ENCODE peak calls at places on chromosomes 11 and 22, in seven cellular contexts. One of them, this sample, is unnamed.

GRCh38 chr22:48331266-48331665 is 1496.4 kb downstream of the BRD1 start:
- DNase-seq in progenitor cell of endocrine pancreas: no peak
- DNase-seq in tibial artery: no peak
- DNase-seq in retinal pigment epithelial cell: no peak
- DNase-seq in HFFc6: no peak
- DNase-seq in WTC11: no peak
- DNase-seq in RWPE1: no peak
- DNase-seq in this sample: no peak

GRCh38 chr11:118175600-118176399 is 639 bp downstream of the SCN2B start:
- DNase-seq in progenitor cell of endocrine pancreas: no peak
- DNase-seq in tibial artery: no peak
- DNase-seq in retinal pigment epithelial cell: no peak
- DNase-seq in HFFc6: no peak
- DNase-seq in WTC11: no peak
- DNase-seq in RWPE1: no peak
- DNase-seq in this sample: no peak

GRCh38 chr11:4684631-4685285 is 12.9 kb downstream of the OR51E2 start:
- DNase-seq in progenitor cell of endocrine pancreas: no peak
- DNase-seq in tibial artery: no peak
- DNase-seq in retinal pigment epithelial cell: no peak
- DNase-seq in HFFc6: no peak
- DNase-seq in WTC11: no peak
- DNase-seq in RWPE1: no peak
- DNase-seq in this sample: no peak

GRCh38 chr22:24833881-24834495 is 28.0 kb downstream of the SGSM1 start:
- DNase-seq in progenitor cell of endocrine pancreas: no peak
- DNase-seq in tibial artery: no peak
- DNase-seq in retinal pigment epithelial cell: no peak
- DNase-seq in HFFc6: no peak
- DNase-seq in WTC11: no peak
- DNase-seq in RWPE1: no peak
- DNase-seq in this sample: no peak

GRCh38 chr11:128593281-128593680 is 5.9 kb upstream of the ETS1 start:
- DNase-seq in progenitor cell of endocrine pancreas: no peak
- DNase-seq in tibial artery: no peak
- DNase-seq in retinal pigment epithelial cell: peak; percentile 51
- DNase-seq in HFFc6: peak; percentile 61
- DNase-seq in WTC11: peak; percentile 36
- DNase-seq in RWPE1: no peak
- DNase-seq in this sample: no peak

GRCh38 chr22:50150161-50151129 is 20.1 kb upstream of the PANX2 start:
- DNase-seq in progenitor cell of endocrine pancreas: no peak
- DNase-seq in tibial artery: no peak
- DNase-seq in retinal pigment epithelial cell: no peak
- DNase-seq in HFFc6: no peak
- DNase-seq in WTC11: no peak
- DNase-seq in RWPE1: no peak
- DNase-seq in this sample: no peak

GRCh38 chr11:28756977-28757376 is 648.8 kb downstream of the METTL15 start:
- DNase-seq in progenitor cell of endocrine pancreas: no peak
- DNase-seq in tibial artery: no peak
- DNase-seq in retinal pigment epithelial cell: peak; percentile 64
- DNase-seq in HFFc6: peak; percentile 66
- DNase-seq in WTC11: no peak
- DNase-seq in RWPE1: peak; percentile 59
- DNase-seq in this sample: no peak

GRCh38 chr11:95576149-95576851 is 213.3 kb downstream of the FAM76B start:
- DNase-seq in progenitor cell of endocrine pancreas: no peak
- DNase-seq in tibial artery: no peak
- DNase-seq in retinal pigment epithelial cell: no peak
- DNase-seq in HFFc6: no peak
- DNase-seq in WTC11: no peak
- DNase-seq in RWPE1: no peak
- DNase-seq in this sample: no peak

GRCh38 chr11:131488208-131488607 is 117.8 kb downstream of the NTM start:
- DNase-seq in progenitor cell of endocrine pancreas: no peak
- DNase-seq in tibial artery: no peak
- DNase-seq in retinal pigment epithelial cell: no peak
- DNase-seq in HFFc6: no peak
- DNase-seq in WTC11: no peak
- DNase-seq in RWPE1: no peak
- DNase-seq in this sample: no peak

GRCh38 chr11:1358286-1358685 is 31.4 kb upstream of the BRSK2 start:
- DNase-seq in progenitor cell of endocrine pancreas: no peak
- DNase-seq in tibial artery: no peak
- DNase-seq in retinal pigment epithelial cell: no peak
- DNase-seq in HFFc6: no peak
- DNase-seq in WTC11: no peak
- DNase-seq in RWPE1: no peak
- DNase-seq in this sample: no peak

GRCh38 chr11:103682318-103683184 is 353.9 kb upstream of the DDI1 start:
- DNase-seq in progenitor cell of endocrine pancreas: peak; percentile 49
- DNase-seq in tibial artery: peak; percentile 71
- DNase-seq in retinal pigment epithelial cell: peak; percentile 70
- DNase-seq in HFFc6: peak; percentile 63
- DNase-seq in WTC11: peak; percentile 66
- DNase-seq in RWPE1: peak; percentile 19
- DNase-seq in this sample: peak; percentile 30

GRCh38 chr22:28597665-28598064 is 82.0 kb downstream of the TTC28 start:
- DNase-seq in progenitor cell of endocrine pancreas: no peak
- DNase-seq in tibial artery: no peak
- DNase-seq in retinal pigment epithelial cell: no peak
- DNase-seq in HFFc6: no peak
- DNase-seq in WTC11: no peak
- DNase-seq in RWPE1: no peak
- DNase-seq in this sample: no peak

GRCh38 chr22:28599693-28600092 is 79.9 kb downstream of the TTC28 start:
- DNase-seq in progenitor cell of endocrine pancreas: no peak
- DNase-seq in tibial artery: no peak
- DNase-seq in retinal pigment epithelial cell: no peak
- DNase-seq in HFFc6: no peak
- DNase-seq in WTC11: no peak
- DNase-seq in RWPE1: no peak
- DNase-seq in this sample: no peak

GRCh38 chr22:28604961-28605360 is 74.7 kb downstream of the TTC28 start:
- DNase-seq in progenitor cell of endocrine pancreas: no peak
- DNase-seq in tibial artery: no peak
- DNase-seq in retinal pigment epithelial cell: no peak
- DNase-seq in HFFc6: no peak
- DNase-seq in WTC11: no peak
- DNase-seq in RWPE1: no peak
- DNase-seq in this sample: no peak

GRCh38 chr22:28601915-28602314 is 77.7 kb downstream of the TTC28 start:
- DNase-seq in progenitor cell of endocrine pancreas: no peak
- DNase-seq in tibial artery: no peak
- DNase-seq in retinal pigment epithelial cell: no peak
- DNase-seq in HFFc6: no peak
- DNase-seq in WTC11: no peak
- DNase-seq in RWPE1: no peak
- DNase-seq in this sample: no peak

GRCh38 chr22:28600546-28601143 is 79.0 kb downstream of the TTC28 start:
- DNase-seq in progenitor cell of endocrine pancreas: no peak
- DNase-seq in tibial artery: no peak
- DNase-seq in retinal pigment epithelial cell: peak; percentile 19
- DNase-seq in HFFc6: peak; percentile 68
- DNase-seq in WTC11: no peak
- DNase-seq in RWPE1: peak; percentile 16
- DNase-seq in this sample: peak; percentile 40
- TF ChIP-seq CTCF in progenitor cell of endocrine pancreas: peak; percentile 73
- TF ChIP-seq CTCF in tibial artery: peak; percentile 68
- TF ChIP-seq CTCF in retinal pigment epithelial cell: peak; percentile 28
- TF ChIP-seq CTCF in HFFc6: peak; percentile 87
- TF ChIP-seq CTCF in WTC11: peak; percentile 19
- TF ChIP-seq CTCF in RWPE1: peak; percentile 42
- TF ChIP-seq CTCF in this sample: peak; percentile 42

DNA sequence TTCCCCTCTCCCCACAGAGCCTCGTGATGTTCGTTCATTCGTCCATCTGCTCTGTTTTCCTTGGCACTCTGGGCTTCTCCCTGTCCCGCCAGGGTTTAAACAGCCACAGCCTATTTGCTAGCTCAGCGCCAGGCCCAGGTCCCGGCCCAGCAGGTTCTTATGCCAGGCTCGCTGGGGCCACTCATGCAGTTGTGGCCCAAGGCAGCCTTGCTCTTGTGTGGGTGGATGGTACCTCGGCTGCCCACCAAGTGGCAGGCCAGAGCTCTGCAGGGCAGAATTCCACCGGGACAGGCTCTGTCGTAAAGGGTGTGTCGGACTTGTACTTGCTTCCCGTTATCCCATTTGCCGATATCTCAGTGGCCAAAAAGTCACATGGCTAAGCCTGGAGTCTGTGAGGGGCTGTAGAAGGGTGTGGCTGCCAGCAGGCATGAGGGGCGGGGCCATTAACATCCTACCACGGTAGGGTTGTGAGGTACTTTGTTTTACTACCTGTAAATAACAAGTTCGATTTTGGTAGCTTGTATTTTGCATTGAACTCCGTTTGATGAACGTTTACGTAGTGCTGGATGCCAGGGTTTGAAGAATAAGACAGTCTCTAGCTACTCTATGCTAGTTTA is 7.9 kb downstream of the FAM118A start:
- DNase-seq in progenitor cell of endocrine pancreas: no peak
- DNase-seq in tibial artery: peak; percentile 96
- DNase-seq in retinal pigment epithelial cell: no peak
- DNase-seq in HFFc6: peak; percentile 6
- DNase-seq in WTC11: peak; percentile 41
- DNase-seq in RWPE1: no peak
- DNase-seq in this sample: no peak
- TF ChIP-seq CTCF in progenitor cell of endocrine pancreas: no peak
- TF ChIP-seq CTCF in tibial artery: peak; percentile 81
- TF ChIP-seq CTCF in retinal pigment epithelial cell: peak; percentile 41
- TF ChIP-seq CTCF in HFFc6: peak; percentile 50
- TF ChIP-seq CTCF in WTC11: no peak
- TF ChIP-seq CTCF in RWPE1: peak; percentile 23
- TF ChIP-seq CTCF in this sample: no peak

GRCh38 chr11:24155792-24156191 is 341.1 kb upstream of the LUZP2 start:
- DNase-seq in progenitor cell of endocrine pancreas: no peak
- DNase-seq in tibial artery: no peak
- DNase-seq in retinal pigment epithelial cell: no peak
- DNase-seq in HFFc6: no peak
- DNase-seq in WTC11: peak; percentile 47
- DNase-seq in RWPE1: no peak
- DNase-seq in this sample: no peak
- TF ChIP-seq CTCF in progenitor cell of endocrine pancreas: peak; percentile 15
- TF ChIP-seq CTCF in tibial artery: no peak
- TF ChIP-seq CTCF in retinal pigment epithelial cell: peak; percentile 11
- TF ChIP-seq CTCF in HFFc6: no peak
- TF ChIP-seq CTCF in WTC11: no peak
- TF ChIP-seq CTCF in RWPE1: no peak
- TF ChIP-seq CTCF in this sample: no peak

DNA sequence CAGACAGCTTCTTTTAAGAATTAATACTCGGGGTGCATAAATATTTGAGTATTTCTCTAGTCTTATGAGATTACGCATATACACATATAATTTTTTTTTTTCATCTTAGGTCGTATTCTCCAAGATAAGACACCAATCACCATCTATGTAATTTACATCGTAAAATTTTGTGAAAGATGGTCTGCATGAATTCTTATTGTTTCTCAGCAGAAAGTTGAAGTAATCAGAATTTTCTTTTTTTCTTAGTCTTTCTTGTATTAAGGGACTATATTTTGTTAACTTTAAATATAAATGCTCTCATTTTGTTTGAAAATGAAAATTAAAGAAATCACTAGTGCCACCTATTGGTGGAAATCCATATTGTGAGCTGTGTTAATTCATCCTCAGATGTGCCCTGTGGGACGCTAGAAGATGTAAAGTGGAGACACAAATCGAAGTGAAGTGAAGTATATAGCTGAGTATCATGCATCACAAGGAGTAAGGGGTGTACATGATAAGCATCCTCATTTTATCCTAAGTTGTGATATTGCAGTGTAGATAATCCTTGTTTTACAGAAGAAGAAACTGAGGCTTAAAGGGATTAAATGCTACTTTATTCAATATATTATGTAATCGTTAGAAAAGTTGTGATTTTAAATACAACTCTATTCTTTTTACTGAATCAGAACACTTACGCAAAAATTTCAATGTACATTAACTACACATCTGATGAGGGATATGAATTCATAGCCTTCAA is 2084.3 kb downstream of the LRRC4C start:
- DNase-seq in progenitor cell of endocrine pancreas: no peak
- DNase-seq in tibial artery: no peak
- DNase-seq in retinal pigment epithelial cell: no peak
- DNase-seq in HFFc6: peak; percentile 31
- DNase-seq in WTC11: no peak
- DNase-seq in RWPE1: peak; percentile 16
- DNase-seq in this sample: peak; percentile 5
- TF ChIP-seq CTCF in progenitor cell of endocrine pancreas: peak; percentile 77
- TF ChIP-seq CTCF in tibial artery: peak; percentile 14
- TF ChIP-seq CTCF in retinal pigment epithelial cell: peak; percentile 41
- TF ChIP-seq CTCF in HFFc6: peak; percentile 84
- TF ChIP-seq CTCF in WTC11: peak; percentile 18
- TF ChIP-seq CTCF in RWPE1: peak; percentile 71
- TF ChIP-seq CTCF in this sample: peak; percentile 61

This sample was measured in GM13977.